ENCODE peak calls at places on chromosome 21, in six cellular contexts. One of them, this sample, is unnamed.

GRCh38 chr21:29718081-29718815 is 221.5 kb downstream of the GRIK1 start:
- DNase-seq in trophoblast cell: no peak
- DNase-seq in IMR-90: peak; percentile 34
- DNase-seq in H9: no peak
- DNase-seq in mesenchymal stem cell: no peak
- DNase-seq in neuronal stem cell: no peak
- DNase-seq in this sample: no peak

GRCh38 chr21:27058673-27059365 is 91.9 kb upstream of the ADAMTS5 start:
- DNase-seq in trophoblast cell: no peak
- DNase-seq in IMR-90: no peak
- DNase-seq in H9: no peak
- DNase-seq in mesenchymal stem cell: no peak
- DNase-seq in neuronal stem cell: no peak
- DNase-seq in this sample: no peak

GRCh38 chr21:35850029-35850428 is 210.3 kb downstream of the SETD4 start:
- DNase-seq in trophoblast cell: no peak
- DNase-seq in IMR-90: peak; percentile 82
- DNase-seq in H9: no peak
- DNase-seq in mesenchymal stem cell: peak; percentile 50
- DNase-seq in neuronal stem cell: no peak
- DNase-seq in this sample: no peak

GRCh38 chr21:18522181-18522771 is 118.7 kb upstream of the TMPRSS15 start:
- DNase-seq in trophoblast cell: no peak
- DNase-seq in IMR-90: no peak
- DNase-seq in H9: no peak
- DNase-seq in mesenchymal stem cell: peak; percentile 4
- DNase-seq in neuronal stem cell: no peak
- DNase-seq in this sample: no peak

GRCh38 chr21:19607983-19608668 is 1204.5 kb upstream of the TMPRSS15 start:
- DNase-seq in trophoblast cell: no peak
- DNase-seq in IMR-90: no peak
- DNase-seq in H9: no peak
- DNase-seq in mesenchymal stem cell: peak; percentile 42
- DNase-seq in neuronal stem cell: no peak
- DNase-seq in this sample: no peak

GRCh38 chr21:32022141-32022540 is 149.3 kb downstream of the HUNK start:
- DNase-seq in trophoblast cell: no peak
- DNase-seq in IMR-90: no peak
- DNase-seq in H9: no peak
- DNase-seq in mesenchymal stem cell: no peak
- DNase-seq in neuronal stem cell: no peak
- DNase-seq in this sample: no peak

GRCh38 chr21:15278279-15278678 is 213.5 kb upstream of the NRIP1 start:
- DNase-seq in trophoblast cell: peak; percentile 59
- DNase-seq in IMR-90: no peak
- DNase-seq in H9: no peak
- DNase-seq in mesenchymal stem cell: no peak
- DNase-seq in neuronal stem cell: no peak
- DNase-seq in this sample: no peak

GRCh38 chr21:26064506-26064905 is 106.1 kb downstream of the APP start:
- DNase-seq in trophoblast cell: no peak
- DNase-seq in IMR-90: no peak
- DNase-seq in H9: peak; percentile 39
- DNase-seq in mesenchymal stem cell: no peak
- DNase-seq in neuronal stem cell: no peak
- DNase-seq in this sample: no peak

GRCh38 chr21:25507522-25507921 is 99.8 kb downstream of the MRPL39 start:
- DNase-seq in trophoblast cell: no peak
- DNase-seq in IMR-90: peak; percentile 23
- DNase-seq in H9: no peak
- DNase-seq in mesenchymal stem cell: no peak
- DNase-seq in neuronal stem cell: no peak
- DNase-seq in this sample: no peak

GRCh38 chr21:38753114-38754100 is 52.3 kb upstream of the ETS2 start:
- DNase-seq in trophoblast cell: no peak
- DNase-seq in IMR-90: no peak
- DNase-seq in H9: no peak
- DNase-seq in mesenchymal stem cell: no peak
- DNase-seq in neuronal stem cell: no peak
- DNase-seq in this sample: no peak

GRCh38 chr21:14684071-14684470 is 138.0 kb upstream of the SAMSN1 start:
- DNase-seq in trophoblast cell: no peak
- DNase-seq in IMR-90: no peak
- DNase-seq in H9: no peak
- DNase-seq in mesenchymal stem cell: no peak
- DNase-seq in neuronal stem cell: no peak
- DNase-seq in this sample: no peak

GRCh38 chr21:29351691-29352090 is 53.0 kb downstream of the BACH1 start:
- DNase-seq in trophoblast cell: peak; percentile 62
- DNase-seq in IMR-90: peak; percentile 91
- DNase-seq in H9: no peak
- DNase-seq in mesenchymal stem cell: peak; percentile 78
- DNase-seq in neuronal stem cell: no peak
- DNase-seq in this sample: no peak

GRCh38 chr21:39628380-39628779 is 15.6 kb downstream of the B3GALT5 start:
- DNase-seq in trophoblast cell: no peak
- DNase-seq in IMR-90: no peak
- DNase-seq in H9: no peak
- DNase-seq in mesenchymal stem cell: no peak
- DNase-seq in neuronal stem cell: no peak
- DNase-seq in this sample: no peak

GRCh38 chr21:19684328-19684727 is 1280.7 kb upstream of the TMPRSS15 start:
- DNase-seq in trophoblast cell: no peak
- DNase-seq in IMR-90: no peak
- DNase-seq in H9: no peak
- DNase-seq in mesenchymal stem cell: no peak
- DNase-seq in neuronal stem cell: no peak
- DNase-seq in this sample: no peak

GRCh38 chr21:14545906-14546480 is at the start of gene SAMSN1:
- DNase-seq in trophoblast cell: no peak
- DNase-seq in IMR-90: no peak
- DNase-seq in H9: no peak
- DNase-seq in mesenchymal stem cell: peak; percentile 26
- DNase-seq in neuronal stem cell: no peak
- DNase-seq in this sample: no peak

GRCh38 chr21:25809013-25809412 is 74.2 kb downstream of the GABPA start:
- DNase-seq in trophoblast cell: no peak
- DNase-seq in IMR-90: peak; percentile 19
- DNase-seq in H9: no peak
- DNase-seq in mesenchymal stem cell: no peak
- DNase-seq in neuronal stem cell: no peak
- DNase-seq in this sample: no peak

GRCh38 chr21:22399717-22400520 is 1401.7 kb downstream of the NCAM2 start:
- DNase-seq in trophoblast cell: no peak
- DNase-seq in IMR-90: no peak
- DNase-seq in H9: no peak
- DNase-seq in mesenchymal stem cell: no peak
- DNase-seq in neuronal stem cell: no peak
- DNase-seq in this sample: no peak

GRCh38 chr21:36096398-36097290 is 26.8 kb downstream of the CBR1 start:
- DNase-seq in trophoblast cell: no peak
- DNase-seq in IMR-90: no peak
- DNase-seq in H9: peak; percentile 37
- DNase-seq in mesenchymal stem cell: no peak
- DNase-seq in neuronal stem cell: no peak
- DNase-seq in this sample: no peak

GRCh38 chr21:31786164-31786920 is 54.4 kb upstream of the SCAF4 start:
- DNase-seq in trophoblast cell: peak; percentile 88
- DNase-seq in IMR-90: no peak
- DNase-seq in H9: no peak
- DNase-seq in mesenchymal stem cell: no peak
- DNase-seq in neuronal stem cell: no peak
- DNase-seq in this sample: no peak

GRCh38 chr21:10273196-10273595 is 248.2 kb upstream of the TPTE start:
- DNase-seq in trophoblast cell: no peak
- DNase-seq in IMR-90: no peak
- DNase-seq in H9: no peak
- DNase-seq in mesenchymal stem cell: no peak
- DNase-seq in neuronal stem cell: no peak
- DNase-seq in this sample: no peak

GRCh38 chr21:14382486-14382834 is 486 bp downstream of the HSPA13 start:
- DNase-seq in trophoblast cell: no peak
- DNase-seq in IMR-90: peak; percentile 11
- DNase-seq in H9: no peak
- DNase-seq in mesenchymal stem cell: no peak
- DNase-seq in neuronal stem cell: no peak
- DNase-seq in this sample: no peak

GRCh38 chr21:17492415-17493168 is 20.3 kb upstream of the CXADR start:
- DNase-seq in trophoblast cell: no peak
- DNase-seq in IMR-90: no peak
- DNase-seq in H9: no peak
- DNase-seq in mesenchymal stem cell: no peak
- DNase-seq in neuronal stem cell: no peak
- DNase-seq in this sample: no peak

GRCh38 chr21:38798481-38798882 is 7.2 kb upstream of the ETS2 start:
- DNase-seq in trophoblast cell: peak; percentile 98
- DNase-seq in IMR-90: no peak
- DNase-seq in H9: peak; percentile 57
- DNase-seq in mesenchymal stem cell: peak; percentile 44
- DNase-seq in neuronal stem cell: no peak
- DNase-seq in this sample: no peak

GRCh38 chr21:39837861-39838359 is 29.3 kb upstream of the PCP4 start:
- DNase-seq in trophoblast cell: no peak
- DNase-seq in IMR-90: no peak
- DNase-seq in H9: no peak
- DNase-seq in mesenchymal stem cell: no peak
- DNase-seq in neuronal stem cell: no peak
- DNase-seq in this sample: no peak

GRCh38 chr21:21921410-21922232 is 923.4 kb downstream of the NCAM2 start:
- DNase-seq in trophoblast cell: no peak
- DNase-seq in IMR-90: peak; percentile 11
- DNase-seq in H9: no peak
- DNase-seq in mesenchymal stem cell: peak; percentile 1
- DNase-seq in neuronal stem cell: no peak
- DNase-seq in this sample: no peak

GRCh38 chr21:18460979-18461378 is 57.4 kb upstream of the TMPRSS15 start:
- DNase-seq in trophoblast cell: no peak
- DNase-seq in IMR-90: no peak
- DNase-seq in H9: no peak
- DNase-seq in mesenchymal stem cell: no peak
- DNase-seq in neuronal stem cell: no peak
- DNase-seq in this sample: no peak

DNA sequence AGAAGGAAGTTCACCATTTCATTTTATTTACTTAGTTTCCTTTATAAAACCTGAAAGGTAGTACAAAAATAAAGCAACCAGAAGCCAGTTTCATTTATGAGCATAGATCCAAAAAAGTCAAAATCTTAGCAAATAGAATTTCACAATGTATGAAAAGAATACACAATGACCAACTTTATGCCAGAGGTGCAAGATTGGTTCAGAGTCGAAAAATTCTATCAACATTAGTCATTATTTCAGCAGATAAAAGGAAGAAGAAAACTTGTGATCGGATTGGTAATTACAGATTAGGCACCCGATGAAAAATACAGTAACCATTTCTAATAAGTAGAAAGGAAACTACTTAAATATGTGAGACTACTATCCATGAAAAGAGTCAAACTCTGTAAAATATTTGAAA is 89.1 kb downstream of the ITSN1 start:
- DNase-seq in trophoblast cell: no peak
- DNase-seq in IMR-90: no peak
- DNase-seq in H9: no peak
- DNase-seq in mesenchymal stem cell: no peak
- DNase-seq in neuronal stem cell: no peak
- DNase-seq in this sample: no peak
- H3K14ac ChIP-seq in trophoblast cell: no peak overlapping the region
- H3K14ac ChIP-seq in IMR-90: no peak overlapping the region
- H3K14ac ChIP-seq in H9: no peak overlapping the region
- H3K14ac ChIP-seq in mesenchymal stem cell: no peak overlapping the region
- H3K14ac ChIP-seq in neuronal stem cell: no peak overlapping the region
- H3K14ac ChIP-seq in this sample: no peak overlapping the region

DNA sequence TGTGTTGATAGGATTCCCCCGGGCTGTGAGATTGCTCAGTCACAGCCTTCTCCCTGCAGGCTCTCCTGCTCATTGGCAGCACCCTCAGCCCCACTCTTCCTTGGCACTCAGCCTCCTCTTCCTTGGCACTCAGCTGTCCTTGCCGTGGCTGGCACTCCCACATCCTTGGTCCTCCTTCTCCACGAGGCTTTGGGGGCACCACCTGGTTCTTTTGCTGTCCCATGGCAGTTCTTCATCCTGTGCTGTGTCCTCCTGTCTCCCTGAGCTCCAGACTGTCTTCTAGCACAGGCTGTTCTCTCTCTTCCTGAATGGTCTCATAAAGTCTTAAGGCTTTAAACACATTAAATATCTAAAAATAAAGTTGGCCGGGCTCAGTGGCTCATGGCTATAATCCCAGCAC is 27.0 kb downstream of the PKNOX1 start:
- DNase-seq in trophoblast cell: no peak
- DNase-seq in IMR-90: no peak
- DNase-seq in H9: no peak
- DNase-seq in mesenchymal stem cell: no peak
- DNase-seq in neuronal stem cell: no peak
- DNase-seq in this sample: no peak
- H3K14ac ChIP-seq in trophoblast cell: no peak overlapping the region
- H3K14ac ChIP-seq in IMR-90: peak overlapping the region; percentile 14
- H3K14ac ChIP-seq in H9: no peak overlapping the region
- H3K14ac ChIP-seq in mesenchymal stem cell: no peak overlapping the region
- H3K14ac ChIP-seq in neuronal stem cell: no peak overlapping the region
- H3K14ac ChIP-seq in this sample: no peak overlapping the region

DNA sequence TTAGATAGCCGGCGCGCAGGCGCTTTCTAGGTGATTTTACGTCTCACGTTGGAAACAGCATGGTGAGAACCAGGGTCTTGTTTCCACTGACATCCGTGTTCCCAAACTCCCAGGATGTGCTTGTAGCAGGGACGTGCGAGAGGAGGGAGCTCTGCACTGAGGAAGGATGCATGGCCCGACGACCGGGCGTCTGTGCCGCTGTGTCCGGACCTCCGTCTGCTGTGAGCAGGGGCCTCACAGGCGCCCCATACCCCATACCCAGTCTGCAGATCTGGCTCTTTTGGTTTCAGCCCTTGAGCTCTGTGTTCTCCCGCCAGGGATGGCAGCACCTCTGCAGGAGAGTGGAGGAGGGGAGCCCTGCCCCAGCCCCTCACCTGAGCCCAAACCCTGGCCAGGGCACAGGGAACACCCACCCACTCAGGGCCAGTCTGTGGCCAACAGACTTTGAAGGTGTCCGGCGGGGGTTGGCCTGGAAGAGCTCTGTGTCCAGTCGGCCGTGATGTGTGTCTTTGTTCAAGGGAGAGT is 67.2 kb upstream of the COL6A1 start:
- DNase-seq in trophoblast cell: no peak
- DNase-seq in IMR-90: no peak
- DNase-seq in H9: no peak
- DNase-seq in mesenchymal stem cell: no peak
- DNase-seq in neuronal stem cell: no peak
- DNase-seq in this sample: no peak
- H3K14ac ChIP-seq in trophoblast cell: no peak overlapping the region
- H3K14ac ChIP-seq in IMR-90: no peak overlapping the region
- H3K14ac ChIP-seq in H9: no peak overlapping the region
- H3K14ac ChIP-seq in mesenchymal stem cell: no peak overlapping the region
- H3K14ac ChIP-seq in neuronal stem cell: no peak overlapping the region
- H3K14ac ChIP-seq in this sample: no peak overlapping the region

DNA sequence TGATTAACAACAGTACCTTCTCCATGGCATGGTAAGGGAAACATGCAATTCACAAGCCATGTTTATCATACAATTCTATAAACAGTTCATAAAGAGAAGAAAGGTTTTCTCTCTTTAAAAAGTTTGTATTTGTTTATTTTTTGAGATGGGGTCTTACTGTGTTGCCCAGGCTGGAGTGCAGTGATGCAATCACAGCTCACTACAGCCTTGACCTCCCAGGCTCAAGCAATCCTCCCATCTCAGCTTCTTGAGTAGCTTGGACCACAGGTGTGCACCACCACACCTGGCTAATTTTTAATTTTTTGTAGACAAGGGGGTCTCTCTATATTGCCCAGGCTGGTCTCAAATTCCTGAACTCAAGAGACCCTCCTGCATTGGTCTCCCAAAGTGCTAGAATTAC is 28.0 kb downstream of the SLC37A1 start:
- DNase-seq in trophoblast cell: no peak
- DNase-seq in IMR-90: no peak
- DNase-seq in H9: no peak
- DNase-seq in mesenchymal stem cell: no peak
- DNase-seq in neuronal stem cell: no peak
- DNase-seq in this sample: no peak
- H3K14ac ChIP-seq in trophoblast cell: no peak overlapping the region
- H3K14ac ChIP-seq in IMR-90: no peak overlapping the region
- H3K14ac ChIP-seq in H9: no peak overlapping the region
- H3K14ac ChIP-seq in mesenchymal stem cell: no peak overlapping the region
- H3K14ac ChIP-seq in neuronal stem cell: no peak overlapping the region
- H3K14ac ChIP-seq in this sample: no peak overlapping the region